ENCODE peak calls at places on chromosome 22, in ten cellular contexts. U is stimulated activated CD8-positive, alpha-beta memory T cell treated with anti-CD3 and anti-CD28 coated beads, Interleukin-4, amount 100 ng/mL, for 1 hour; X is activated T-cell treated with anti-CD3 and anti-CD28 coated beads for 1 hour; N is Kasumi-1; W is GM23248; P is neural crest cell; C is GM12865; J is MCF 10A; Y is CD4-positive, alpha-beta T cell; D is HTR-8/SVneo. O is an unnamed sample.

GRCh38 chr22:22042009-22042408 is 59.4 kb upstream of the TOP3B start:
- DNase-seq in U (no peak), X (no peak), N (no peak), W (no peak), P (no peak), C (peak), J (no peak), Y (no peak), D (no peak), O (no peak)

GRCh38 chr22:19959043-19959586 is 17.5 kb upstream of the TXNRD2 start:
- DNase-seq in U (no peak), X (no peak), N (no peak), W (peak), P (peak), C (no peak), J (no peak), Y (no peak), D (no peak), O (peak)

GRCh38 chr22:28670691-28671261 is 8.9 kb downstream of the TTC28 start:
- DNase-seq in U (no peak), X (no peak), N (no peak), W (no peak), P (no peak), C (no peak), J (no peak), Y (no peak), D (no peak), O (no peak)

GRCh38 chr22:42758929-42759629 is 38.4 kb upstream of the A4GALT start:
- DNase-seq in U (no peak), X (no peak), N (no peak), W (peak), P (no peak), C (no peak), J (peak), Y (no peak), D (no peak), O (no peak)

GRCh38 chr22:36411589-36412258 is 24.0 kb upstream of the MYH9 start:
- DNase-seq in U (no peak), X (peak), N (no peak), W (no peak), P (no peak), C (no peak), J (no peak), Y (no peak), D (no peak), O (no peak)

GRCh38 chr22:17862646-17863181 is 88.4 kb upstream of the BID start:
- DNase-seq in U (no peak), X (no peak), N (no peak), W (no peak), P (no peak), C (no peak), J (no peak), Y (no peak), D (no peak), O (no peak)

GRCh38 chr22:20429254-20430100 is 8.1 kb downstream of the SCARF2 start:
- DNase-seq in U (peak), X (peak), N (peak), W (no peak), P (no peak), C (peak), J (no peak), Y (peak), D (no peak), O (no peak)

GRCh38 chr22:41289681-41290080 is 3.7 kb upstream of the RANGAP1 start:
- DNase-seq in U (no peak), X (no peak), N (no peak), W (peak), P (no peak), C (no peak), J (no peak), Y (no peak), D (no peak), O (no peak)

GRCh38 chr22:49733631-49734030 is 94.0 kb downstream of the BRD1 start:
- DNase-seq in U (no peak), X (no peak), N (no peak), W (no peak), P (no peak), C (no peak), J (no peak), Y (no peak), D (no peak), O (no peak)

O was measured in HuH-7.5.